ENCODE peak calls at places on chromosomes 3 and 15, in eight cellular contexts. S is upper lobe of right lung, K is dorsolateral prefrontal cortex, B is sigmoid colon, W is psoas muscle, H is spleen, D is AG04450, G is kidney. P is an unnamed sample.

GRCh38 chr3:175456496-175456895 is 597.4 kb downstream of the NAALADL2 start:
- DNase-seq in B (no peak), K (no peak), G (no peak), H (no peak), S (no peak), D (no peak), W (no peak), P (no peak)

GRCh38 chr15:78341057-78341763 is 1.1 kb downstream of the CRABP1 start:
- DNase-seq in G (peak), H (peak), K (peak), S (no peak), D (no peak), W (no peak), B (no peak), P (peak)

GRCh38 chr15:39555885-39556284 is 25.0 kb upstream of the THBS1 start:
- DNase-seq in K (no peak), B (no peak), W (no peak), H (no peak), D (no peak), G (no peak), S (no peak), P (no peak)

GRCh38 chr15:64596701-64597468 is 136.5 kb downstream of the ZNF609 start:
- DNase-seq in B (no peak), H (no peak), W (no peak), G (no peak), K (peak), S (no peak), D (no peak), P (peak)

GRCh38 chr15:50594311-50594710 is 47.8 kb upstream of the USP50 start:
- DNase-seq in H (no peak), W (no peak), D (no peak), G (no peak), S (no peak), B (no peak), K (no peak), P (no peak)

GRCh38 chr3:101865751-101866509 is 16.6 kb downstream of the NFKBIZ start:
- DNase-seq in W (no peak), G (no peak), D (no peak), S (no peak), H (no peak), B (no peak), K (no peak), P (no peak)

GRCh38 chr15:90481023-90481422 is 48.7 kb upstream of the CRTC3 start:
- DNase-seq in B (no peak), G (no peak), S (no peak), D (no peak), W (no peak), K (no peak), H (no peak), P (no peak)

GRCh38 chr3:195179782-195180489 is 91.0 kb downstream of the XXYLT1 start:
- DNase-seq in W (no peak), D (no peak), G (no peak), B (no peak), H (no peak), S (no peak), K (no peak), P (no peak)

GRCh38 chr3:144364797-144365196 is 393.2 kb downstream of the DIPK2A start:
- DNase-seq in H (no peak), S (no peak), G (no peak), K (no peak), W (no peak), D (no peak), B (no peak), P (no peak)

GRCh38 chr15:101001796-101002195 is 82.6 kb downstream of the LRRK1 start:
- DNase-seq in H (no peak), W (no peak), G (no peak), S (no peak), K (no peak), D (no peak), B (no peak), P (no peak)

GRCh38 chr3:110180733-110181132 is 843.4 kb upstream of the DPPA4 start:
- DNase-seq in K (no peak), W (peak), D (no peak), S (no peak), G (no peak), H (no peak), B (peak), P (no peak)

GRCh38 chr3:161069441-161070251 is 35.5 kb downstream of the B3GALNT1 start:
- DNase-seq in W (no peak), S (no peak), H (no peak), B (no peak), D (peak), G (no peak), K (no peak), P (no peak)

GRCh38 chr3:159187232-159187631 is 385.4 kb downstream of the MFSD1 start:
- DNase-seq in G (no peak), K (no peak), D (no peak), B (no peak), S (no peak), H (no peak), W (no peak), P (no peak)

GRCh38 chr3:52021869-52022268 is 26.2 kb upstream of the RPL29 start:
- DNase-seq in B (no peak), H (no peak), W (peak), K (no peak), D (no peak), S (peak), G (no peak), P (no peak)

GRCh38 chr3:117252208-117252607 is 542.6 kb downstream of the TUSC7 start:
- DNase-seq in S (no peak), H (no peak), B (no peak), K (no peak), W (no peak), D (no peak), G (no peak), P (no peak)

GRCh38 chr15:81296673-81297072 is 27.3 kb downstream of the STARD5 start:
- DNase-seq in S (peak), B (peak), D (no peak), G (peak), H (peak), K (no peak), W (no peak), P (peak)

GRCh38 chr3:110973263-110973895 is 98.2 kb upstream of the NECTIN3 start:
- DNase-seq in S (no peak), K (no peak), D (no peak), W (no peak), G (no peak), B (no peak), H (no peak), P (no peak)

GRCh38 chr15:57635300-57635944 is 43.7 kb downstream of the MYZAP start:
- DNase-seq in H (no peak), D (no peak), W (no peak), B (peak), S (no peak), G (no peak), K (no peak), P (no peak)

GRCh38 chr15:87597346-87598052 is 659.0 kb downstream of the NTRK3 start:
- DNase-seq in S (no peak), W (no peak), B (no peak), K (no peak), G (no peak), D (no peak), H (no peak), P (no peak)

GRCh38 chr3:111617912-111618601 is 22.9 kb upstream of the ZBED2 start:
- DNase-seq in G (no peak), S (no peak), H (no peak), K (no peak), B (no peak), D (no peak), W (no peak), P (no peak)

GRCh38 chr3:185630182-185630622 is 44.1 kb downstream of the SENP2 start:
- DNase-seq in G (peak), D (no peak), S (no peak), W (peak), B (no peak), H (no peak), K (peak), P (no peak)

GRCh38 chr3:82038536-82038935 is 277.1 kb upstream of the GBE1 start:
- DNase-seq in W (no peak), S (no peak), B (no peak), D (no peak), H (no peak), K (no peak), G (no peak), P (no peak)

GRCh38 chr15:39583586-39584265 is 2.8 kb downstream of the THBS1 start:
- DNase-seq in S (no peak), W (no peak), G (peak), H (no peak), B (peak), K (no peak), D (no peak), P (no peak)

GRCh38 chr3:160006282-160007163 is 17.9 kb downstream of the IL12A start:
- DNase-seq in G (no peak), B (peak), W (no peak), D (peak), S (no peak), K (peak), H (no peak), P (no peak)

GRCh38 chr3:81799403-81799802 is 38.0 kb upstream of the GBE1 start:
- DNase-seq in G (no peak), D (no peak), K (no peak), H (no peak), W (no peak), B (no peak), S (no peak), P (no peak)

GRCh38 chr3:15099364-15100098 is 583 bp upstream of the RBSN start:
- DNase-seq in D (no peak), H (peak), W (no peak), S (no peak), G (no peak), K (no peak), B (no peak), P (no peak)

GRCh38 chr3:171802601-171802956 is 7.7 kb downstream of the PLD1 start:
- DNase-seq in S (no peak), D (no peak), K (no peak), H (no peak), B (no peak), G (no peak), W (no peak), P (no peak)

GRCh38 chr15:79623488-79623887 is 191.4 kb downstream of the MINAR1 start:
- DNase-seq in S (no peak), K (no peak), D (no peak), H (no peak), W (no peak), B (no peak), G (no peak), P (no peak)

GRCh38 chr15:94080416-94080815 is 150.9 kb upstream of the MCTP2 start:
- DNase-seq in B (no peak), K (no peak), W (peak), D (no peak), G (no peak), S (no peak), H (no peak), P (no peak)

GRCh38 chr3:194148383-194148782 is 12.4 kb downstream of the HES1 start:
- DNase-seq in H (no peak), G (peak), D (no peak), K (peak), S (no peak), W (no peak), B (no peak), P (no peak)

GRCh38 chr15:49627407-49627877 is 6.6 kb downstream of the DTWD1 start:
- DNase-seq in S (no peak), K (no peak), B (no peak), W (no peak), D (peak), H (no peak), G (no peak), P (no peak)

GRCh38 chr3:54557538-54558419 is 370.1 kb downstream of the LRTM1 start:
- DNase-seq in H (no peak), B (no peak), W (no peak), G (no peak), S (no peak), K (no peak), D (no peak), P (no peak)

GRCh38 chr3:134601539-134602439 is 49.0 kb downstream of the KY start:
- DNase-seq in K (peak), W (no peak), H (no peak), B (no peak), D (peak), G (peak), S (no peak), P (no peak)

DNA sequence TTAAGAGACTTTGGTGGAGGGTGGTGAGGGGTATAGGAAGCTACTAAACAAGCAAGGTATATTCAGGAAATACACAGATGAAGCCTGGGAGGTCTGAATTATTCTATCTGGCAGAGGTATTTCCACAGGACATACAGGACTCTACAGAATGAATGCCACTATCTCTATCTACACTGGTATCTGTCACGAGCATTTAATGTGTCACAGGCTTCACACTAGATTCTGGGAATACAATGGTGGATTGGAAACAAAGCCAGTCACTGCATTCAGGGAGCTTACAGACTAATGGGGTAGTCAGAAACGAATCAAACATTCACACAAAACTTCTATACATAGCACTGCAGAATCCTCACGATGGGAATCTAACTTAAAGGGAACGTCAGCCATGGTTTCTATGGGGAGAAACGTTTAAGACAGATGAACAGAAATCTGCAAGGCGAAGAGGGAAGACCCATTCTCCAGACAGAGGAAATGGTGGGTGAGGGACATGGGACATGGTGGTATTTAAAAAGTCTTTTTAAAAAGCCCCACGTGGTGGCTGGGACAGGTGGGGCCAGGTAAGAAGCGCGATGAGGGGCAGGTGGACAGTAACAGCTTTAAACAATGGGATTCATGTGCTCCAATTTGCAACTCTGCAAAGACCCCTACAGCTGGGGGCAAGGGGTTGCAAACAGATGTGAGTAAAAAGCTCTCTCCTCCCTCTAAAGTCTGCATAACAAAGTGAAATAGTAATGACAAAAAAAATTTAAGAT is 16.5 kb downstream of the LRIG1 start:
- DNase-seq in D (no peak), W (no peak), K (no peak), B (no peak), G (no peak), S (no peak), H (no peak), P (no peak)
- H3K4me3 ChIP-seq in D (no peak), W (peak), K (peak), B (no peak), G (no peak), S (no peak), H (no peak), P (no peak)

GRCh38 chr3:60756231-60756630 is 495.0 kb downstream of the FHIT start:
- DNase-seq in K (no peak), D (no peak), S (no peak), H (no peak), G (no peak), B (no peak), W (no peak), P (no peak)

GRCh38 chr3:60754617-60755016 is 496.6 kb downstream of the FHIT start:
- DNase-seq in S (no peak), K (no peak), H (no peak), D (no peak), G (no peak), B (no peak), W (no peak), P (no peak)

GRCh38 chr3:60756636-60757035 is 494.6 kb downstream of the FHIT start:
- DNase-seq in G (no peak), W (no peak), K (no peak), B (no peak), H (no peak), S (no peak), D (no peak), P (no peak)

GRCh38 chr3:60752800-60753199 is 498.5 kb downstream of the FHIT start:
- DNase-seq in B (no peak), H (no peak), D (no peak), W (no peak), S (no peak), G (no peak), K (no peak), P (no peak)

DNA sequence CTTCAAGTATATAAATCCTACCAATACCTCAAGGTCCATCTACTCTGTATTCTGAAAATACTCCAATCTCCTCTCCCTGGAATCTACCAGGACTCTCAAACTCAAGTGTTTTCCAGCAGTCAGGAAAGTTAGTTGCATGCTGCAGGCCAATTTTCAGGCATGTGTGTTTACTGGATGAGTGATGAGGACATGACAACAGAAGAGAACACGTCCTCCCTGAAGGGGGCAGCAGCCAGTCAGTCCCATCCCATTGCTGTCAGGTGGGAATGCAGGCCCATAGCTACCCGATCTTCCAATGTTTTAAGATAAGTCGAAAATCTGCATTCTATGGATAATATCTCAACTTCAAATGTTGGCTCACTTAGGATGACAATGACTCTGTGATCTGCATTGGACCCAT is 496.2 kb downstream of the FHIT start:
- DNase-seq in S (no peak), W (no peak), H (no peak), D (no peak), K (no peak), B (no peak), G (no peak), P (no peak)
- TF ChIP-seq CTCF in S (no peak), W (no peak), H (no peak), D (no peak), K (peak), B (no peak), G (no peak), P (no peak)

DNA sequence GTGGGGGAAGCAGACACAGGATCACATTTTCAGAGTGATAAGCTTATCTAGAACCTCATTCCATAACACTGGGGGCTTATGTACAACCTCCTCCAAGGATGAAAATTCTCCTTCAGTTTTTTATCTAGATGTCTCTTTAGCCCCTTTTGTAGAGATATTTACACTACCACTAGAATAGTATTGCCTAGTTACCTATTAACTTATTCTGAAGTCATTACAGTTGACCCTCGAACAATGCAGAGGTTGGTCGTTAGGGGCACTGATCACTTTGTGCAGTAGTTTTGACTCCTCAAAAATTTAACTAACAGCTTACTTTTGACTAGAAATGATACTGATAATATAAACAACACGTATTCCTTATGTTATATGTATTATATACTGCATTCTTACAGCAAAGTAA is 32.7 kb downstream of the IFT57 start:
- DNase-seq in B (no peak), H (no peak), S (no peak), D (no peak), W (no peak), G (no peak), K (no peak), P (no peak)
- H3K27ac ChIP-seq in B (no peak), H (no peak), S (no peak), D (no peak), W (no peak), G (no peak), K (no peak), P (no peak)

DNA sequence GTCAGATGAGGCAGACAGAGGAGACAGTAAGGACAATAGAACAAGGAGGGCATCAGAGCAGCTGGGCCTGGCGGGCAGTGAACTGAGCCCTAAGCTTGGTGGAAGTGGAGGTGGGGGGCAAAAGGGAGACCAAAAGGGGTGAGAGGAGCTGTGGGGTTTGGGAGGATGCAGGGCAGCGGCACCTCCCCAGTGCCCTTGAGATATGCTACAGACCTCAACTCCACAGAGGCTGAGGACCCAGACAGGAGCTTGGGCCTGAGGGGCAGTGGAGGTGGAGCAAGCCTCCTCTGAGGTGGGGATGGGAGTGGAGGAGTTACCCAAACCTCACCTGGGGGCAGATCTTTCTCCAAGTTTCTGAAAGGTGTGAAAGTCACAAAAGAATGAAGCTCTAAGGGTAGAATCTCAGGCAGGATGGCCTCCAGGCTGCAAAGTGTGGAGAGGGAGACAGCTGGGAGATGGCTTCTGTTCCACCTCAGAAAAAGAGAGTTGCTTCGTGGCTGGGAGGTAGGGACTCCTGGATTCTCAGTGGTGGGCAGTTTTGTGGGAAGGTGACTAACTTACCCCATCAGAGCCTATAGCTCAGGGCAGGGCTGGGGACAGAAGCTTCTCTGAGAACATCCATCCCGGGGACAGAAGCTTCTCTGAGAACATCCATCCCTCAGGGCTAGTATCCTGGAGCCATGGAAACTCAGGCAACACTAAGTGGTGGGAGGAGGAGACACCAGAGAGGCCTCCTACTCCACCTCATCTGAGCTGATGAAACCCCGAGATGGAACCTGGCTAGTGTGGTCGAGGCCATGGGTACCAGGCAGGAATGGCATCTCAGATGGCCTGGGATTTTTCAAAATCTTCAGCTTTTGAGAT is 2.3 kb upstream of the CLK3 start:
- DNase-seq in W (no peak), D (no peak), G (peak), S (no peak), H (no peak), B (no peak), K (no peak), P (peak)
- H3K4me3 ChIP-seq in W (no peak), D (no peak), G (no peak), S (peak), H (no peak), B (no peak), K (no peak), P (no peak)

DNA sequence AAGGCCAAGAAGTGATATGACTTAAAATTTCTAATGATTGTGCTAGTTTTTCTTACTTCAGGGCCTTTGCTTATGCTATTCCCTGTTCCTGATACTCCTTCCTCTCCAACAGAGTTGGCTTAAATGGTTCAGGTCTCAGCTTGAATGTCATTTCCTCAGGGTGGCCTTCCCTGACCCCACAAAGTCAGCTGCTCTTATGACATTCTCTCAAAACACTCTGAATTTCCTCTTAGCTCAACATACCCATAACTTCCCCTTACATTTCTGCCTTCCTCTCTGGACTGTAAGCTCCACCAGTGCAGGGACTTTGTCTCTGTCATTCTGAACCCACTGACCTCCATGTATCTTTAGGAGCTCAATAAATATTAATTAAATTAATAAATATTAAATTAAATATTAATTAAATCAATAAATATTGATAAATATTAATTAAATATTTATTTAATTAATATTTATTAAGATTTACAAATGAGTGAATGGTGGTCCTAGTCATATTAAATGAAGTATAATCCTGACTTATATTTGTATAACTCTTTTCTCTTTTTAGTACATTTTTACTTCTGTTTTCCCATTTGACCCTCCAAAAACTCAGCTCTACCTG is 17.9 kb upstream of the TMCC1 start:
- DNase-seq in G (no peak), D (no peak), K (no peak), S (no peak), B (no peak), H (no peak), W (no peak), P (no peak)
- TF ChIP-seq CTCF in G (no peak), D (no peak), K (no peak), S (no peak), B (no peak), H (no peak), W (no peak), P (no peak)

P was measured in left lung.